ENCODE peak calls at places on chromosomes 4 and X, in four cellular contexts. Z is SK-N-SH, A is H1, R is HepG2. G is an unnamed sample.

GRCh38 chr4:7160439-7160838 is 31.9 kb upstream of the SORCS2 start:
- DNase-seq in Z (peak), A (no peak), R (no peak), G (no peak)

GRCh38 chr4:181822005-181822375 is 421.2 kb upstream of the TENM3 start:
- DNase-seq in Z (peak), A (no peak), R (no peak), G (no peak)

GRCh38 chrX:71282514-71283408 is 674 bp upstream of the NONO start:
- DNase-seq in Z (peak), A (no peak), R (peak), G (peak)

GRCh38 chr4:5809216-5809776 is 83.6 kb downstream of the CRMP1 start:
- DNase-seq in Z (no peak), A (no peak), R (no peak), G (no peak)

GRCh38 chrX:614136-614535 is 16.5 kb upstream of the SHOX start:
- DNase-seq in Z (no peak), A (no peak), R (no peak), G (no peak)

GRCh38 chr4:6121941-6122340 is 78.4 kb downstream of the JAKMIP1 start:
- DNase-seq in Z (no peak), A (no peak), R (no peak), G (no peak)

GRCh38 chr4:177964693-177965168 is 522.5 kb upstream of the AGA start:
- DNase-seq in Z (no peak), A (no peak), R (no peak), G (no peak)

GRCh38 chr4:104393649-104394048 is 101.0 kb downstream of the CXXC4 start:
- DNase-seq in Z (no peak), A (no peak), R (no peak), G (no peak)

GRCh38 chrX:153310901-153311300 is 10.7 kb downstream of the PNMA6F start:
- DNase-seq in Z (no peak), A (no peak), R (no peak), G (no peak)

GRCh38 chr4:139167774-139168444 is 9.1 kb downstream of the ELF2 start:
- DNase-seq in Z (peak), A (no peak), R (peak), G (peak)

GRCh38 chrX:13092455-13092941 is 48.1 kb upstream of the FAM9C start:
- DNase-seq in Z (no peak), A (no peak), R (no peak), G (no peak)

GRCh38 chr4:168220893-168221292 is 97.7 kb downstream of the DDX60 start:
- DNase-seq in Z (no peak), A (no peak), R (no peak), G (no peak)

GRCh38 chrX:38861489-38861888 is 60.2 kb downstream of the MID1IP1 start:
- DNase-seq in Z (no peak), A (no peak), R (no peak), G (no peak)

GRCh38 chr4:102321260-102321991 is 23.9 kb downstream of the SLC39A8 start:
- DNase-seq in Z (no peak), A (no peak), R (no peak), G (no peak)

GRCh38 chr4:72712997-72713396 is 144.0 kb upstream of the ADAMTS3 start:
- DNase-seq in Z (no peak), A (no peak), R (no peak), G (no peak)

GRCh38 chr4:105520819-105521790 is 31.3 kb upstream of the ARHGEF38 start:
- DNase-seq in Z (peak), A (no peak), R (peak), G (peak)

GRCh38 chrX:32137525-32137924 is 1065.7 kb upstream of the FTHL17 start:
- DNase-seq in Z (no peak), A (no peak), R (no peak), G (no peak)

GRCh38 chr4:10673817-10674369 is 10.7 kb downstream of the CLNK start:
- DNase-seq in Z (no peak), A (no peak), R (no peak), G (no peak)

GRCh38 chrX:9562851-9563250 is 98.0 kb downstream of the TBL1X start:
- DNase-seq in Z (no peak), A (no peak), R (peak), G (no peak)
- H3K4me2 ChIP-seq in Z (peak), A (no peak), R (no peak), G (peak)

GRCh38 chr4:184510431-184510830 is 36.1 kb upstream of the IRF2 start:
- DNase-seq in Z (no peak), A (no peak), R (no peak), G (no peak)
- TF ChIP-seq JUND in Z (no peak), A (no peak), R (no peak), G (no peak)

GRCh38 chrX:10755477-10756334 is 135.3 kb upstream of the MID1 start:
- DNase-seq in Z (no peak), A (peak), R (no peak), G (no peak)
- TF ChIP-seq YY1 in Z (no peak), A (peak), R (no peak), G (no peak)

GRCh38 chr4:968221-968620 is 5.1 kb downstream of the DGKQ start:
- DNase-seq in Z (no peak), A (no peak), R (no peak), G (no peak)
- H3K4me2 ChIP-seq in Z (no peak), A (peak), R (no peak), G (no peak)

GRCh38 chr4:52203351-52203750 is 152.2 kb downstream of the SPATA18 start:
- DNase-seq in Z (no peak), A (no peak), R (no peak), G (no peak)

GRCh38 chr4:52200339-52200725 is 149.2 kb downstream of the SPATA18 start:
- DNase-seq in Z (no peak), A (no peak), R (no peak), G (no peak)

GRCh38 chr4:52201705-52202104 is 150.6 kb downstream of the SPATA18 start:
- DNase-seq in Z (no peak), A (no peak), R (no peak), G (no peak)

GRCh38 chr4:52202931-52203330 is 151.8 kb downstream of the SPATA18 start:
- DNase-seq in Z (no peak), A (no peak), R (no peak), G (no peak)

GRCh38 chr4:52202251-52202779 is 151.2 kb downstream of the SPATA18 start:
- DNase-seq in Z (no peak), A (no peak), R (no peak), G (no peak)
- TF ChIP-seq JUND in Z (no peak), A (no peak), R (no peak), G (no peak)

GRCh38 chr4:86948276-86948675 is 13.5 kb downstream of the AFF1 start:
- DNase-seq in Z (no peak), A (no peak), R (no peak), G (no peak)
- TF ChIP-seq YY1 in Z (no peak), A (no peak), R (no peak), G (no peak)

GRCh38 chr4:2482192-2482591 is 13.3 kb downstream of the RNF4 start:
- DNase-seq in Z (no peak), A (no peak), R (no peak), G (no peak)

GRCh38 chr4:2480649-2481048 is 11.7 kb downstream of the RNF4 start:
- DNase-seq in Z (no peak), A (no peak), R (no peak), G (no peak)

GRCh38 chr4:2483237-2483636 is 14.3 kb downstream of the RNF4 start:
- DNase-seq in Z (no peak), A (no peak), R (no peak), G (no peak)

GRCh38 chr4:2482693-2483092 is 13.8 kb downstream of the RNF4 start:
- DNase-seq in Z (no peak), A (no peak), R (peak), G (no peak)

GRCh38 chr4:2478220-2478619 is 9.3 kb downstream of the RNF4 start:
- DNase-seq in Z (no peak), A (no peak), R (no peak), G (no peak)
- H3K4me2 ChIP-seq in Z (no peak), A (no peak), R (no peak), G (no peak)

G was measured in HCT116.